ENCODE peak calls at places on chromosome 5, in six cellular contexts. C is foreskin fibroblast, T is GM06990, B is kidney, I is WERI-Rb-1, Y is lung. M is an unnamed sample.

GRCh38 chr5:151086905-151087360 is 6.1 kb upstream of the TNIP1 start:
- DNase-seq in C (no peak), T (peak; percentile 75), B (no peak), I (no peak), Y (no peak), M (no peak)

GRCh38 chr5:58933891-58934628 is 351.2 kb downstream of the RAB3C start:
- DNase-seq in C (no peak), T (no peak), B (no peak), I (no peak), Y (no peak), M (no peak)

GRCh38 chr5:10678236-10678635 is 82.8 kb downstream of the DAP start:
- DNase-seq in C (no peak), T (no peak), B (no peak), I (no peak), Y (no peak), M (no peak)

GRCh38 chr5:173981362-173981761 is 7.6 kb upstream of the C5orf47 start:
- DNase-seq in C (no peak), T (no peak), B (no peak), I (no peak), Y (no peak), M (no peak)

GRCh38 chr5:158502686-158503085 is 597.0 kb downstream of the EBF1 start:
- DNase-seq in C (no peak), T (no peak), B (peak; percentile 67), I (no peak), Y (no peak), M (no peak)

GRCh38 chr5:27854243-27854852 is 816.0 kb upstream of the CDH9 start:
- DNase-seq in C (no peak), T (no peak), B (no peak), I (no peak), Y (no peak), M (no peak)

GRCh38 chr5:393846-394275 is 49.1 kb upstream of the EXOC3 start:
- DNase-seq in C (peak; percentile 64), T (no peak), B (no peak), I (no peak), Y (no peak), M (no peak)

GRCh38 chr5:178284996-178285395 is 52.4 kb upstream of the PHYKPL start:
- DNase-seq in C (no peak), T (no peak), B (no peak), I (no peak), Y (no peak), M (no peak)

GRCh38 chr5:86971034-86971511 is 296.6 kb upstream of the RASA1 start:
- DNase-seq in C (peak; percentile 7), T (no peak), B (no peak), I (peak; percentile 13), Y (no peak), M (no peak)

GRCh38 chr5:103375356-103375755 is 116.8 kb downstream of the MACIR start:
- DNase-seq in C (peak; percentile 60), T (no peak), B (no peak), I (no peak), Y (no peak), M (peak; percentile 77)

GRCh38 chr5:120062515-120062917 is 401.6 kb upstream of the PRR16 start:
- DNase-seq in C (peak; percentile 29), T (no peak), B (no peak), I (no peak), Y (no peak), M (peak; percentile 5)

GRCh38 chr5:32172908-32173393 is 1.2 kb downstream of the GOLPH3 start:
- DNase-seq in C (no peak), T (no peak), B (no peak), I (no peak), Y (no peak), M (no peak)

GRCh38 chr5:91162534-91163381 is 220.4 kb downstream of the ARRDC3 start:
- DNase-seq in C (peak; percentile 91), T (peak; percentile 61), B (peak; percentile 79), I (no peak), Y (peak; percentile 83), M (peak; percentile 88)

GRCh38 chr5:80867233-80867632 is 92.9 kb upstream of the RASGRF2 start:
- DNase-seq in C (peak; percentile 8), T (no peak), B (no peak), I (no peak), Y (no peak), M (no peak)

GRCh38 chr5:43484049-43484849 is 584 bp upstream of the TMEM267 start:
- DNase-seq in C (peak; percentile 79), T (peak; percentile 89), B (peak; percentile 94), I (peak; percentile 82), Y (peak; percentile 86), M (peak; percentile 43)

GRCh38 chr5:43486353-43486752 is 2.7 kb upstream of the TMEM267 start:
- DNase-seq in C (no peak), T (no peak), B (no peak), I (no peak), Y (no peak), M (no peak)

GRCh38 chr5:43483210-43484048 is at the start of gene TMEM267:
- DNase-seq in C (peak; percentile 93), T (peak; percentile 94), B (peak; percentile 98), I (peak; percentile 92), Y (peak; percentile 91), M (peak; percentile 79)

GRCh38 chr5:43485406-43485805 is 1.7 kb upstream of the TMEM267 start:
- DNase-seq in C (peak; percentile 2), T (no peak), B (no peak), I (no peak), Y (no peak), M (no peak)

GRCh38 chr5:43482490-43483064 is 1.1 kb downstream of the TMEM267 start:
- DNase-seq in C (peak; percentile 18), T (no peak), B (no peak), I (no peak), Y (no peak), M (no peak)
- H3K4me3 ChIP-seq in C (peak overlapping the region; percentile 93), T (peak overlapping the region; percentile 94), B (peak overlapping the region; percentile 89), I (peak overlapping the region; percentile 81), Y (no peak overlapping the region), M (peak overlapping the region; percentile 95)

GRCh38 chr5:171493646-171494393 is 74.4 kb downstream of the FGF18 start:
- DNase-seq in C (no peak), T (no peak), B (no peak), I (peak; percentile 19), Y (no peak), M (no peak)
- H3K4me3 ChIP-seq in C (no peak overlapping the region), T (no peak overlapping the region), B (no peak overlapping the region), I (no peak overlapping the region), Y (no peak overlapping the region), M (no peak overlapping the region)

GRCh38 chr5:6448622-6449464 is at the start of gene UBE2QL1:
- DNase-seq in C (peak; percentile 2), T (peak; percentile 44), B (no peak), I (peak; percentile 56), Y (no peak), M (no peak)
- H3K4me3 ChIP-seq in C (no peak within 1 kb of the TSS), T (peak within 1 kb of the TSS; percentile 55), B (peak within 1 kb of the TSS; percentile 57), I (peak within 1 kb of the TSS; percentile 47), Y (peak within 1 kb of the TSS; percentile 27), M (peak within 1 kb of the TSS; percentile 34)

GRCh38 chr5:112929336-112930081 is 7.5 kb upstream of the REEP5 start:
- DNase-seq in C (no peak), T (peak; percentile 41), B (no peak), I (no peak), Y (no peak), M (no peak)
- H3K4me3 ChIP-seq in C (no peak overlapping the region), T (peak overlapping the region; percentile 51), B (no peak overlapping the region), I (no peak overlapping the region), Y (no peak overlapping the region), M (no peak overlapping the region)

GRCh38 chr5:1874820-1875219 is 7.9 kb downstream of the IRX4 start:
- DNase-seq in C (no peak), T (no peak), B (no peak), I (peak; percentile 46), Y (no peak), M (no peak)

GRCh38 chr5:1877434-1878049 is 5.2 kb downstream of the IRX4 start:
- DNase-seq in C (no peak), T (no peak), B (no peak), I (no peak), Y (no peak), M (no peak)

GRCh38 chr5:1875481-1875842 is 7.3 kb downstream of the IRX4 start:
- DNase-seq in C (no peak), T (no peak), B (no peak), I (no peak), Y (no peak), M (no peak)

GRCh38 chr5:1876708-1877433 is 5.9 kb downstream of the IRX4 start:
- DNase-seq in C (no peak), T (no peak), B (no peak), I (no peak), Y (no peak), M (no peak)

DNA sequence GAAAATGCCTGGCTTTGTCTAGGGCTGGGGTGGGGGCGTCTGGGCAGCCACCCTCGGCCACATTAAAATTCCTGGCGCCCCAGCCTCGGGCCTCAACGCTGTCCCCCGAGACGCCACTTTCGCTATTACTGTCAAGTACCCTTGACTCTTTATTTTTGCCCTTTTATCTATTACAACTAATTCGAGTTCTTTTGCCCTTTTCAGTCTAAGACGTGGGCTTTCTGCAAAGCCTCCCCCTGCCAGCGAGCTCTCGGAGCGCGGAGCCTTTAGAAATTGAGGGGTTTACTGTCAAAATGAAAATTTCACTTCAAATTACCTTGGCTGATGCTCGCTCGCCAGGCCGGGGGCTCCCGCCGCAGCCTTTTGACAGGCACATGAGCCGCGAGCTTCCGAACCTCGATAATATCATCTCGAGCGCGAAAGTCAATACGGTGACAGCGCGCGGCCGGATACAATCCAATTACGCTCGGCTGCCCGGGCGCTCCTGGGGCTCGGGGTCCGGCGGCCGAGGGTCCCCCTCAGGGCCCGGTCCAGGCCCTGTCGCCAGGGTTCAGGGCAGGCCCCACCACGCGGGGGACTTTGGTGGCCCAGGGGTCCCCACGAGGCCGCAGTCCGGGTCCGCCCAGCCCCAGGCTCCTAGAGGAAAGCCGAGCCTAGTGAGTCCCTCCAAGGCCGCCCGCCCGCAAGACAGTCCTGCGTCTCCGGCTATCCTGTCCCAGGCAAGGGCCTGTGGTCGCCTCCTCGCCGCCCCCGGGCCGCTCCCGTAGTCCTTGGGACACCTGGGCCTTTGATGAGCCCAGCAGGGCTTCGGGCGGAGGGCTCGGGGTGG is 6.7 kb downstream of the IRX4 start:
- DNase-seq in C (no peak), T (no peak), B (no peak), I (no peak), Y (no peak), M (no peak)
- H3K4me3 ChIP-seq in C (no peak overlapping the region), T (no peak overlapping the region), B (no peak overlapping the region), I (no peak overlapping the region), Y (no peak overlapping the region), M (no peak overlapping the region)

DNA sequence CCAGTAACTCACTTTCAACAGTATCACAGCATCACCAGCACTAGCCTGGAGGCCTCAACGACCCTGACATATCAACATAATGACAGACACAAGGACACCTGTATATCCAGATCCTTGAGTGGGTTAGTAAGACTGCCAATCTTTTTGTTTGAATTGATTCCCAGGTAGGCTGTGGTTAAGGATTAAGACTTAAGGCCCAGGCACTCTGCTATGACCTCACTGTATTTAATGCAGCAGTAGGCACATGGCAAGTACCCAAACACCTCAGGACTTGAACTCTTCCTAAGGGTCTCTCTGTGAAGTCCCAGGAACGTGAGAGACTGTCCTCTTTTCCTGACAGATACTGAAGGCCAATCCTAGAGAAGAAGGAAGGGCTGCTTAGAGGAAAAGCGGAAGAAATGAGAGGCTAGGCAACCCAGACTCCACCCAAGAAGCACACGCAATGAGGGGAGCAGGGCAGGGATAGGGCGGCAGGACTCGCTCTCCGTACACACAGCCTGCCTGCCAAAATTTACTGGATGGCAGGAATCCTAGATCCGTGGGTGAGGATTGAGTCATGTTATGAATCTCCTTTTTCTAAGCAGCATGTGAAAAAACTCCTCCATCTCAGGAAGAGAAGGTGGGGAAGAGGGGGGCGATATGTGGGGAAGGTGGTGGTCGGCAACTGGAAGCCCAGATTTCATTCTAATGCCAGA is 93.4 kb downstream of the SIL1 start:
- DNase-seq in C (peak; percentile 62), T (no peak), B (peak; percentile 78), I (peak; percentile 43), Y (peak; percentile 32), M (peak; percentile 74)
- H3K4me3 ChIP-seq in C (no peak overlapping the region), T (no peak overlapping the region), B (no peak overlapping the region), I (peak overlapping the region; percentile 9), Y (no peak overlapping the region), M (no peak overlapping the region)

GRCh38 chr5:16913187-16913839 is 22.8 kb downstream of the MYO10 start:
- DNase-seq in C (no peak), T (no peak), B (peak; percentile 48), I (no peak), Y (no peak), M (no peak)
- H3K4me3 ChIP-seq in C (no peak overlapping the region), T (no peak overlapping the region), B (no peak overlapping the region), I (no peak overlapping the region), Y (no peak overlapping the region), M (no peak overlapping the region)